ENCODE peak calls at places on chromosomes 3 and 15, in seven cellular contexts. H is stimulated activated naive CD8-positive, alpha-beta T cell treated with anti-CD3 and anti-CD28 coated beads, Interleukin-15, amount 100 ng/mL, for 72 hours; G is CD4-positive, alpha-beta T cell; B is naive B cell; R is suprapubic skin; X is activated CD8-positive, alpha-beta T cell treated with anti-CD3 and anti-CD28 coated beads for 36 hours; T is Caco-2. U is an unnamed sample.

GRCh38 chr15:68768321-68768720 is 52.4 kb downstream of the ANP32A start:
- DNase-seq in H (no peak), G (no peak), B (no peak), R (no peak), X (no peak), T (no peak), U (no peak)

GRCh38 chr15:55703873-55704285 is 39.1 kb downstream of the PRTG start:
- DNase-seq in H (no peak), G (no peak), B (no peak), R (no peak), X (no peak), T (no peak), U (no peak)

GRCh38 chr3:13536832-13537231 is 12.1 kb upstream of the FBLN2 start:
- DNase-seq in H (no peak), G (no peak), B (no peak), R (no peak), X (no peak), T (no peak), U (no peak)

GRCh38 chr3:172467170-172467824 is 19.0 kb upstream of the GHSR start:
- DNase-seq in H (no peak), G (no peak), B (no peak), R (no peak), X (no peak), T (no peak), U (no peak)

GRCh38 chr15:62658498-62658897 is 384.0 kb upstream of the TPM1 start:
- DNase-seq in H (no peak), G (no peak), B (no peak), R (no peak), X (peak), T (no peak), U (peak)

GRCh38 chr15:101445562-101446526 is 43.7 kb downstream of the PCSK6 start:
- DNase-seq in H (no peak), G (no peak), B (no peak), R (peak), X (no peak), T (peak), U (no peak)

GRCh38 chr3:163328680-163329079 is 1749.6 kb downstream of the SI start:
- DNase-seq in H (no peak), G (no peak), B (no peak), R (no peak), X (no peak), T (no peak), U (no peak)

GRCh38 chr3:168002786-168003368 is 92.8 kb downstream of the GOLIM4 start:
- DNase-seq in H (no peak), G (no peak), B (no peak), R (no peak), X (no peak), T (peak), U (no peak)

GRCh38 chr3:112399064-112399463 is 66.1 kb downstream of the CD200 start:
- DNase-seq in H (no peak), G (no peak), B (no peak), R (no peak), X (no peak), T (no peak), U (no peak)

GRCh38 chr3:42013652-42014442 is 51.9 kb upstream of the ULK4 start:
- DNase-seq in H (peak), G (peak), B (no peak), R (peak), X (peak), T (peak), U (no peak)

GRCh38 chr15:50418041-50418583 is 6.1 kb upstream of the USP8 start:
- DNase-seq in H (no peak), G (no peak), B (no peak), R (no peak), X (peak), T (no peak), U (no peak)

GRCh38 chr15:90660195-90660995 is 56.8 kb upstream of the BLM start:
- DNase-seq in H (peak), G (peak), B (no peak), R (peak), X (peak), T (no peak), U (peak)

GRCh38 chr3:189498995-189499704 is 132.0 kb upstream of the TP63 start:
- DNase-seq in H (no peak), G (no peak), B (no peak), R (no peak), X (no peak), T (no peak), U (no peak)

GRCh38 chr15:101250331-101250730 is 1.5 kb downstream of the CHSY1 start:
- DNase-seq in H (no peak), G (no peak), B (no peak), R (no peak), X (no peak), T (no peak), U (no peak)

GRCh38 chr3:7667774-7668173 is 806.9 kb downstream of the GRM7 start:
- DNase-seq in H (no peak), G (no peak), B (no peak), R (no peak), X (no peak), T (no peak), U (no peak)

GRCh38 chr3:189355481-189356201 is 183.9 kb downstream of the TPRG1 start:
- DNase-seq in H (peak), G (peak), B (no peak), R (no peak), X (peak), T (peak), U (no peak)

GRCh38 chr3:190183121-190183520 is 62.4 kb upstream of the P3H2 start:
- DNase-seq in H (no peak), G (no peak), B (no peak), R (no peak), X (no peak), T (no peak), U (peak)

GRCh38 chr3:147410126-147410517 is 957 bp downstream of the ZIC1 start:
- DNase-seq in H (no peak), G (no peak), B (no peak), R (no peak), X (no peak), T (no peak), U (no peak)

GRCh38 chr3:72549819-72550581 is 298.2 kb downstream of the SHQ1 start:
- DNase-seq in H (peak), G (peak), B (no peak), R (no peak), X (peak), T (no peak), U (no peak)

GRCh38 chr3:111215481-111215880 is 143.9 kb downstream of the NECTIN3 start:
- DNase-seq in H (no peak), G (no peak), B (no peak), R (no peak), X (no peak), T (no peak), U (no peak)

GRCh38 chr15:35693887-35694286 is 147.9 kb upstream of the DPH6 start:
- DNase-seq in H (no peak), G (no peak), B (no peak), R (no peak), X (no peak), T (no peak), U (no peak)

GRCh38 chr3:117814975-117815374 is 1105.4 kb downstream of the TUSC7 start:
- DNase-seq in H (no peak), G (no peak), B (no peak), R (no peak), X (no peak), T (no peak), U (no peak)

GRCh38 chr15:29059871-29060640 is 174.3 kb downstream of the APBA2 start:
- DNase-seq in H (no peak), G (no peak), B (no peak), R (no peak), X (no peak), T (no peak), U (no peak)

GRCh38 chr3:194906970-194907629 is 221.4 kb downstream of the FAM43A start:
- DNase-seq in H (no peak), G (no peak), B (no peak), R (no peak), X (peak), T (no peak), U (no peak)

GRCh38 chr3:60992395-60992794 is 258.9 kb downstream of the FHIT start:
- DNase-seq in H (no peak), G (no peak), B (peak), R (no peak), X (no peak), T (no peak), U (peak)